ENCODE peak calls at places on chromosomes 12 and 14, in six cellular contexts. T is HCT116, U is endothelial cell of umbilical vein, W is keratinocyte, I is neural progenitor cell, M is GM12878. K is an unnamed sample.

GRCh38 chr12:132078190-132078589 is 65.9 kb downstream of the DDX51 start:
- DNase-seq in T (no peak), U (peak; percentile 96), W (no peak), I (no peak), M (no peak), K (peak; percentile 11)

GRCh38 chr12:107654866-107655265 is 30.7 kb upstream of the PWP1 start:
- DNase-seq in T (no peak), U (no peak), W (no peak), I (no peak), M (no peak), K (no peak)

GRCh38 chr12:12086331-12086730 is 15.6 kb downstream of the BCL2L14 start:
- DNase-seq in T (no peak), U (no peak), W (no peak), I (no peak), M (no peak), K (no peak)

GRCh38 chr12:105910030-105910429 is 228.7 kb downstream of the NUAK1 start:
- DNase-seq in T (no peak), U (no peak), W (no peak), I (no peak), M (no peak), K (no peak)

GRCh38 chr12:89346741-89347324 is 5.5 kb downstream of the DUSP6 start:
- DNase-seq in T (peak; percentile 45), U (peak; percentile 95), W (no peak), I (peak; percentile 43), M (no peak), K (peak; percentile 97)

GRCh38 chr12:75543529-75543928 is 32.1 kb upstream of the KRR1 start:
- DNase-seq in T (no peak), U (no peak), W (no peak), I (no peak), M (no peak), K (no peak)

GRCh38 chr12:2580821-2581220 is 213.9 kb upstream of the FKBP4 start:
- DNase-seq in T (no peak), U (no peak), W (no peak), I (no peak), M (no peak), K (no peak)

GRCh38 chr14:29126361-29126760 is 359.8 kb downstream of the FOXG1 start:
- DNase-seq in T (no peak), U (no peak), W (no peak), I (no peak), M (no peak), K (no peak)

GRCh38 chr12:122079532-122080081 is 1.1 kb downstream of the MLXIP start:
- DNase-seq in T (no peak), U (peak; percentile 36), W (no peak), I (no peak), M (no peak), K (no peak)

GRCh38 chr14:98198385-98198784 is 1073.6 kb downstream of the BCL11B start:
- DNase-seq in T (no peak), U (no peak), W (no peak), I (no peak), M (no peak), K (no peak)

GRCh38 chr12:92208613-92209121 is 63.0 kb upstream of the BTG1 start:
- DNase-seq in T (no peak), U (peak; percentile 97), W (no peak), I (peak; percentile 8), M (peak; percentile 71), K (peak; percentile 88)

GRCh38 chr12:34398706-34399630 is 376.7 kb downstream of the ALG10 start:
- DNase-seq in T (no peak), U (no peak), W (no peak), I (no peak), M (no peak), K (no peak)

GRCh38 chr14:94121485-94121884 is 7.9 kb downstream of the IFI27L2 start:
- DNase-seq in T (no peak), U (no peak), W (no peak), I (no peak), M (no peak), K (no peak)

GRCh38 chr12:117192057-117192456 is 1.8 kb upstream of the FBXO21 start:
- DNase-seq in T (no peak), U (no peak), W (no peak), I (no peak), M (no peak), K (peak; percentile 31)

DNA sequence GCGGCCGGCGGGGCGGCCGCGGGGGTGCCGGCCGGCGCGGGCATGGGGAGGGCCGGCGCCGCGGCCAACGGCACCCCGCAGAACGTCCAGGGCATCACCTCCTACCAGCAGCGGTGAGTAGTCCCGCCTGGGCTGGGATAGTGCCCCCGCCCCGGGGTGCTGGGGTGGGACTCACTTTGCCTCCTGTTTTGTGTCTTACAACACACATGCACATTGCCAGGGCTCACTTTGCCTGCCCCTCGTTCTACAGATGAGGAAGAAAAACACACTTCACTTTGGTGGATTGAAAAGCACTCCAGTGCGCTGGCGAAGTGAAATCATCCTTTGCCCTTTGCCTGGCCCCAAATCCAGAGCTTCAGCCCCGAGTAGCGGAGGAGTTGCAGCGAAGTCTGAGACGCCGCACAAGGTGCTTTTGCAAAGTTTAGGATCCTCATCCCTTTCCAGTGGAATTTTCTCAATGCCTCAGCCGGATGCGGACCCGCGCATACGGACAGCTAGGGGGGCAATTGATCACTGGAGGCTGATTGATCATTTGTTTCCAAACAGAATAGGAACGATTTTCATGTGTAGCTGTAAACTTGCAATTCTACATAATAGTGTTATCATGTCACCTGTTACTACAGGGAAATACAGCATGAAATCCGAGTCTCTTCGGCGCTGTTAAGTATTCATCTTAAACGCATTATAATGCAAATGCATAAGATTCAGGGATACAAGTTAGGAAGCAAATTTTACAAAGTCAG is 3.6 kb upstream of the NPAS3 start:
- DNase-seq in T (no peak), U (no peak), W (no peak), I (peak; percentile 57), M (no peak), K (peak; percentile 61)
- TF ChIP-seq EZH2 in T (no peak), U (peak; percentile 90), W (peak; percentile 99), I (peak; percentile 63), M (no peak), K (no peak)

DNA sequence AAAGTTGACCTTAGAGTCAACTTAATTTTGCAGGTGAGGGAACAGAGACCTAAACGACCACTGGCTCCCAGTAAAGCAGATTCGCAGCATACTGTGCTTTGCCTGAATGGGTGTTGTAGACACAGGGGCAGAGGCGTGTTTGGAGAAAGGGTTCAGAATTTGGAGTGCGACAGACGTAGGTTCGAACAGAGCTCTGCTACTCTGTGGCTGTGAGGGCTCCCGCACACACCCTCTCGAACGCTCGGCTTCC is 240 bp upstream of the TOMM20L start:
- DNase-seq in T (no peak), U (no peak), W (no peak), I (no peak), M (peak; percentile 5), K (no peak)
- H3K27me3 ChIP-seq in T (no peaks in the 10 kb centered on the region), U (no peaks in the 10 kb centered on the region), W (no peaks in the 10 kb centered on the region), I (peaks cover 30% of the 10 kb centered on the region), M (no peaks in the 10 kb centered on the region), K (no peaks in the 10 kb centered on the region)

GRCh38 chr12:32505067-32505466 is 105.7 kb downstream of the FGD4 start:
- DNase-seq in T (no peak), U (no peak), W (no peak), I (no peak), M (no peak), K (peak; percentile 34)

GRCh38 chr12:32499048-32499447 is 99.7 kb downstream of the FGD4 start:
- DNase-seq in T (no peak), U (no peak), W (no peak), I (no peak), M (no peak), K (no peak)

GRCh38 chr12:32502693-32503510 is 103.5 kb downstream of the FGD4 start:
- DNase-seq in T (no peak), U (peak; percentile 60), W (no peak), I (peak; percentile 20), M (no peak), K (peak; percentile 40)

GRCh38 chr12:32504626-32505025 is 105.3 kb downstream of the FGD4 start:
- DNase-seq in T (no peak), U (peak; percentile 41), W (no peak), I (no peak), M (no peak), K (peak; percentile 25)

DNA sequence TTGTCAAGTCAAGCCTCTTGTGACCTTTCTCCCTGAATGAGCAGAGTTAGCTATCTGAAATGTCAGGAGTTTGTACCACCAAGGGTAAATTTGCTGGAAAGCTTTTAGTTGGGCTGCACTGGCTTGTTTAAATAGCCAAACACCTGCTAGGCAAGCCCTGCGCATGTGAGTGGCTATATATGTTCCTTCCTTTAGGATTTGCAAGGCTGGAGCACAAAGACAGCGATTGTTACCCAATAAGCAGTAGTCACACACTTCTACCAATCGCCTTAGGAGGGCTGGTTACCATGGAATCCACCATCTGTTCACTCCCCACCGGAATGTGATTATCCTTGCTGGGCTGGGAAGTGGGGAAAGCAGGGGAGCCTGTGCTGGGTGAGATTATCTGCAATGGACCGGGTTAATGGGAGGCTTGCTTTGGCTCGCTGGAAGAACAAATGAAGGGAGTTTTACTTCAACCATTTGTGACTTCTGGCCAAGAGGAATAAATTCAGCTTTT is 102.5 kb downstream of the FGD4 start:
- DNase-seq in T (no peak), U (peak; percentile 59), W (no peak), I (peak; percentile 98), M (no peak), K (peak; percentile 96)
- TF ChIP-seq EZH2 in T (no peak), U (no peak), W (no peak), I (no peak), M (no peak), K (no peak)

GRCh38 chr12:113486722-113487121 is 15.1 kb upstream of the LHX5 start:
- DNase-seq in T (no peak), U (no peak), W (no peak), I (no peak), M (no peak), K (no peak)
- H3K27me3 ChIP-seq in T (peaks cover 58% of the 10 kb centered on the region), U (peaks cover 1% of the 10 kb centered on the region), W (no peaks in the 10 kb centered on the region), I (no peaks in the 10 kb centered on the region), M (peaks cover 3% of the 10 kb centered on the region), K (peaks cover 78% of the 10 kb centered on the region)

GRCh38 chr14:69573205-69573840 is 1.3 kb downstream of the CCDC177 start:
- DNase-seq in T (no peak), U (no peak), W (no peak), I (no peak), M (no peak), K (peak; percentile 41)
- TF ChIP-seq EZH2 in T (no peak), U (peak; percentile 44), W (peak; percentile 95), I (no peak), M (no peak), K (peak; percentile 49)

DNA sequence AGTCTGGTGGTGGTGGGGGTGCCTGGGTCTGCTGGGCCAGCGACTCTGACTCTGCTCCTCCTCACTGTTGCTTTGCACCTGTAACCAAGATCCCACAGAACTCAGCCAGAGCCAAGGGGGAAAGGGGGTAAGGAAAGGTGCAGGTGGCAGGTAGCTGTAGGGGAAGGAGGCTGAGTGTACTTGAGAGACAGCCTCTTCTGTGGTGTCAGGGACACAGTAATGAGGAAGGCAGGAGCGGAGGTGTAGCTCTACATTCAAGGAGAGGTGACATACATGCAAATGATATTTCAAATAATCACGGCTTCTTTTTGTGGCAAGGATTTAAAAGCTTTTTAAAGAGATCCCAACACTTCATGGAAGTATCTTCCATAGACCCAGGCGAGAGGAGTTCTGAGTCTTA is 23.4 kb downstream of the TESPA1 start:
- DNase-seq in T (no peak), U (no peak), W (no peak), I (no peak), M (no peak), K (no peak)
- H3K27me3 ChIP-seq in T (peaks cover 93% of the 10 kb centered on the region), U (peaks cover 6% of the 10 kb centered on the region), W (no peaks in the 10 kb centered on the region), I (no peaks in the 10 kb centered on the region), M (no peaks in the 10 kb centered on the region), K (no peaks in the 10 kb centered on the region)